ENCODE peak calls at places on chromosome 12, in four cellular contexts. W is T-helper 17 cell; X is stimulated activated CD8-positive, alpha-beta memory T cell treated with anti-CD3 and anti-CD28 coated beads, Interleukin-4, amount 100 ng/mL, for 1 hour; Q is fibroblast of lung. E is an unnamed sample.

GRCh38 chr12:117113231-117113630 is 14.0 kb upstream of the TESC start:
- DNase-seq in Q (no peak), X (no peak), W (no peak), E (no peak)

GRCh38 chr12:3077572-3078081 is 448 bp downstream of the TSPAN9 start:
- DNase-seq in X (no peak), W (no peak), Q (peak), E (no peak)

GRCh38 chr12:95723693-95724384 is 66.7 kb downstream of the NTN4 start:
- DNase-seq in Q (no peak), W (no peak), X (no peak), E (peak)

GRCh38 chr12:1932264-1932777 is 13.9 kb upstream of the CACNA2D4 start:
- DNase-seq in Q (peak), W (no peak), X (no peak), E (no peak)

GRCh38 chr12:131618303-131618658 is 92.6 kb upstream of the SFSWAP start:
- DNase-seq in X (no peak), Q (no peak), W (no peak), E (no peak)

GRCh38 chr12:563250-563781 is 99.9 kb downstream of the NINJ2 start:
- DNase-seq in W (no peak), Q (peak), X (peak), E (no peak)

GRCh38 chr12:121628536-121628935 is 2.2 kb downstream of the ORAI1 start:
- DNase-seq in X (no peak), W (no peak), Q (no peak), E (no peak)

GRCh38 chr12:101859664-101860607 is 17.4 kb upstream of the DRAM1 start:
- DNase-seq in X (no peak), W (no peak), Q (peak), E (no peak)

GRCh38 chr12:100337299-100337698 is 19.6 kb upstream of the SLC17A8 start:
- DNase-seq in W (no peak), Q (no peak), X (no peak), E (no peak)

GRCh38 chr12:95634622-95635621 is 83.6 kb upstream of the USP44 start:
- DNase-seq in W (no peak), X (no peak), Q (peak), E (no peak)

GRCh38 chr12:60981473-60981872 is 1278.7 kb upstream of the USP15 start:
- DNase-seq in W (no peak), X (no peak), Q (no peak), E (no peak)

GRCh38 chr12:10001141-10001778 is 2.3 kb upstream of the CLEC1B start:
- DNase-seq in Q (no peak), X (no peak), W (no peak), E (no peak)

E was measured in NCI-H1048.